ENCODE peak calls at places on chromosomes 11 and 22, in ten cellular contexts. X, U, Q, S, F, C, M, O, H and R are unnamed samples.

GRCh38 chr11:112241486-112241885 is 15.3 kb downstream of the PTS start:
- DNase-seq in U (no peak), M (peak; percentile 42), X (no peak), F (no peak), O (no peak), Q (peak; percentile 92), S (no peak), H (no peak), C (no peak), R (no peak)

GRCh38 chr11:101401245-101401644 is 182.6 kb downstream of the TRPC6 start:
- DNase-seq in F (no peak), S (no peak), X (no peak), H (no peak), O (no peak), C (no peak), M (no peak), Q (peak; percentile 17), U (no peak), R (no peak)

GRCh38 chr11:40921256-40921655 is 538.2 kb downstream of the LRRC4C start:
- DNase-seq in F (no peak), C (no peak), H (no peak), S (no peak), U (no peak), M (no peak), Q (no peak), X (no peak), O (no peak), R (no peak)

GRCh38 chr11:93849751-93850584 is 450 bp downstream of the VSTM5 start:
- DNase-seq in F (no peak), Q (peak; percentile 32), S (no peak), C (no peak), X (no peak), M (no peak), H (no peak), U (peak; percentile 74), O (no peak), R (no peak)

GRCh38 chr11:15663778-15664218 is 549.1 kb downstream of the INSC start:
- DNase-seq in S (no peak), M (no peak), Q (no peak), U (no peak), F (no peak), H (no peak), C (no peak), O (no peak), X (no peak), R (peak; percentile 40)

GRCh38 chr11:6481924-6482275 is 599 bp downstream of the TIMM10B start:
- DNase-seq in S (no peak), O (no peak), U (no peak), Q (peak; percentile 35), X (no peak), F (no peak), C (no peak), H (no peak), M (no peak), R (no peak)

GRCh38 chr11:77191823-77192495 is 63.9 kb downstream of the MYO7A start:
- DNase-seq in Q (peak; percentile 42), X (peak; percentile 22), U (peak; percentile 93), C (peak; percentile 98), F (peak; percentile 21), H (no peak), S (no peak), O (peak; percentile 81), M (no peak), R (peak; percentile 88)

GRCh38 chr11:63920870-63921417 is 4.0 kb upstream of the RCOR2 start:
- DNase-seq in O (no peak), U (no peak), S (no peak), Q (no peak), C (no peak), X (no peak), M (no peak), H (no peak), F (no peak), R (no peak)

GRCh38 chr11:76234704-76235232 is 28.5 kb upstream of the WNT11 start:
- DNase-seq in H (no peak), M (peak; percentile 52), C (no peak), O (no peak), S (no peak), U (peak; percentile 65), F (peak; percentile 20), Q (peak; percentile 69), X (no peak), R (no peak)

GRCh38 chr11:96149743-96150555 is 193.0 kb downstream of the MAML2 start:
- DNase-seq in X (no peak), M (no peak), S (no peak), Q (peak; percentile 96), F (no peak), H (no peak), U (no peak), C (no peak), O (no peak), R (no peak)

GRCh38 chr11:15969281-15969680 is 387.1 kb downstream of the SOX6 start:
- DNase-seq in X (no peak), M (peak; percentile 80), U (no peak), F (no peak), C (no peak), Q (peak; percentile 91), H (no peak), O (peak; percentile 56), S (peak; percentile 37), R (peak; percentile 50)

GRCh38 chr11:11605181-11605580 is 16.6 kb downstream of the GALNT18 start:
- DNase-seq in X (no peak), S (no peak), M (no peak), U (no peak), H (no peak), C (no peak), Q (no peak), F (no peak), O (no peak), R (no peak)

GRCh38 chr22:42803454-42803853 is 53.6 kb downstream of the ARFGAP3 start:
- DNase-seq in O (no peak), M (no peak), Q (no peak), X (no peak), C (no peak), S (no peak), U (peak; percentile 47), F (no peak), H (no peak), R (peak; percentile 28)

GRCh38 chr11:5689551-5689983 is at the start of gene TRIM22:
- DNase-seq in H (peak; percentile 18), S (peak; percentile 73), M (peak; percentile 88), X (peak; percentile 16), F (no peak), O (peak; percentile 38), U (no peak), Q (peak; percentile 87), C (no peak), R (no peak)

GRCh38 chr11:16395601-16396000 is 39.3 kb upstream of the SOX6 start:
- DNase-seq in F (no peak), M (no peak), H (no peak), Q (no peak), U (no peak), X (no peak), O (no peak), C (no peak), S (no peak), R (no peak)

GRCh38 chr11:128290106-128290840 is 297.1 kb downstream of the ETS1 start:
- DNase-seq in X (peak; percentile 67), S (peak; percentile 51), H (peak; percentile 53), F (peak; percentile 30), U (peak; percentile 61), O (peak; percentile 64), M (peak; percentile 70), C (peak; percentile 84), Q (peak; percentile 90), R (peak; percentile 94)

GRCh38 chr22:49307870-49308269 is 519.8 kb downstream of the BRD1 start:
- DNase-seq in O (no peak), X (no peak), C (no peak), U (peak; percentile 31), H (no peak), S (no peak), M (no peak), F (no peak), Q (no peak), R (no peak)

GRCh38 chr22:50576070-50576469 is 2.2 kb downstream of the CPT1B start:
- DNase-seq in F (no peak), O (no peak), S (no peak), X (no peak), Q (peak; percentile 31), C (no peak), M (no peak), U (no peak), H (no peak), R (peak; percentile 49)